ENCODE peak calls at places on chromosome X, in six cellular contexts. M is retina, I is heart right ventricle, E is GM19239, X is EH, B is lung microvascular endothelial cell. S is an unnamed sample.
A peak's percentile ranks its signal among the peaks of the same experiment; 100 is the strongest.

GRCh38 chrX:7586126-7586525 is 256.8 kb upstream of the VCX start:
- DNase-seq in M (no peak), I (no peak), E (no peak), X (peak; percentile 48), B (peak; percentile 34), S (no peak)

GRCh38 chrX:134375691-134376090 is 84.3 kb upstream of the HPRT1 start:
- DNase-seq in M (no peak), I (no peak), E (no peak), X (no peak), B (no peak), S (no peak)

GRCh38 chrX:106959897-106960296 is 39.7 kb downstream of the CLDN2 start:
- DNase-seq in M (no peak), I (no peak), E (no peak), X (peak; percentile 35), B (peak; percentile 25), S (no peak)

GRCh38 chrX:154544885-154545284 is 1.8 kb downstream of the G6PD start:
- DNase-seq in M (no peak), I (no peak), E (no peak), X (no peak), B (no peak), S (no peak)

GRCh38 chrX:30702736-30703135 is 49.5 kb downstream of the GK start:
- DNase-seq in M (no peak), I (no peak), E (no peak), X (peak; percentile 92), B (no peak), S (no peak)

GRCh38 chrX:39645059-39645895 is 452.5 kb downstream of the BCOR start:
- DNase-seq in M (no peak), I (peak; percentile 60), E (no peak), X (peak; percentile 81), B (peak; percentile 20), S (peak; percentile 82)

GRCh38 chrX:71621644-71622346 is 3.5 kb upstream of the CXCR3 start:
- DNase-seq in M (no peak), I (peak; percentile 6), E (no peak), X (peak; percentile 44), B (no peak), S (peak; percentile 22)

GRCh38 chrX:16839224-16839851 is 30.8 kb downstream of the RBBP7 start:
- DNase-seq in M (no peak), I (no peak), E (no peak), X (peak; percentile 73), B (no peak), S (no peak)

GRCh38 chrX:100353326-100353725 is 56.7 kb downstream of the PCDH19 start:
- DNase-seq in M (no peak), I (no peak), E (no peak), X (no peak), B (no peak), S (no peak)

GRCh38 chrX:119735467-119735866 is 22.9 kb upstream of the SOWAHD start:
- DNase-seq in M (peak; percentile 54), I (no peak), E (no peak), X (no peak), B (no peak), S (no peak)

GRCh38 chrX:119667111-119667928 is 25.6 kb downstream of the SEPTIN6 start:
- DNase-seq in M (no peak), I (peak; percentile 51), E (no peak), X (no peak), B (no peak), S (no peak)

GRCh38 chrX:13471269-13471668 is 98.1 kb upstream of the EGFL6 start:
- DNase-seq in M (peak; percentile 41), I (no peak), E (no peak), X (peak; percentile 19), B (no peak), S (no peak)

GRCh38 chrX:36957425-36958328 is 50.5 kb upstream of the FAM47C start:
- DNase-seq in M (peak; percentile 67), I (no peak), E (no peak), X (no peak), B (no peak), S (no peak)

GRCh38 chrX:19769467-19769866 is 117.9 kb downstream of the SH3KBP1 start:
- DNase-seq in M (no peak), I (no peak), E (no peak), X (no peak), B (no peak), S (no peak)

GRCh38 chrX:17944833-17945497 is 83.9 kb upstream of the RAI2 start:
- DNase-seq in M (peak; percentile 12), I (no peak), E (no peak), X (peak; percentile 8), B (peak; percentile 1), S (no peak)

GRCh38 chrX:148298737-148299136 is 201.7 kb upstream of the AFF2 start:
- DNase-seq in M (no peak), I (no peak), E (no peak), X (no peak), B (peak; percentile 66), S (no peak)

GRCh38 chrX:4655743-4656142 is 942.3 kb upstream of the PRKX start:
- DNase-seq in M (no peak), I (no peak), E (no peak), X (no peak), B (no peak), S (no peak)

GRCh38 chrX:20143111-20143510 is 1.5 kb upstream of the EIF1AX start:
- DNase-seq in M (no peak), I (no peak), E (no peak), X (no peak), B (no peak), S (no peak)

S was measured in tibial artery.